ENCODE peak calls at places on chromosomes 16 and 17, in seven cellular contexts. M is K562, U is GM12878, N is SK-N-SH, X is HepG2, J is H1, L is Panc1. V is an unnamed sample.

GRCh38 chr16:85276258-85276657 is 164.0 kb upstream of the CIBAR2 start:
- DNase-seq in J (no peak), M (no peak), N (no peak), X (no peak), U (no peak), L (no peak), V (no peak)

GRCh38 chr16:53809088-53809951 is 105.4 kb downstream of the FTO start:
- DNase-seq in J (no peak), U (no peak), L (no peak), N (no peak), M (no peak), X (no peak), V (no peak)

GRCh38 chr16:65740716-65741115 is 618.9 kb upstream of the CDH11 start:
- DNase-seq in L (no peak), J (no peak), U (no peak), N (no peak), X (no peak), M (no peak), V (no peak)

GRCh38 chr17:29764217-29764616 is 141.5 kb upstream of the CORO6 start:
- DNase-seq in M (no peak), N (no peak), L (no peak), J (no peak), U (no peak), X (no peak), V (no peak)

GRCh38 chr17:50621562-50621961 is 13.1 kb upstream of the ABCC3 start:
- DNase-seq in U (no peak), L (no peak), N (peak; percentile 73), M (peak; percentile 37), J (no peak), X (no peak), V (no peak)

GRCh38 chr16:69799601-69800000 is 37.5 kb downstream of the WWP2 start:
- DNase-seq in M (no peak), J (no peak), N (no peak), L (no peak), X (no peak), U (no peak), V (no peak)

GRCh38 chr17:39617446-39618251 is 9.1 kb upstream of the PPP1R1B start:
- DNase-seq in L (no peak), X (no peak), U (no peak), N (peak; percentile 95), J (peak; percentile 74), M (peak; percentile 77), V (no peak)

GRCh38 chr17:81277421-81277820 is 17.7 kb downstream of the SLC38A10 start:
- DNase-seq in L (no peak), N (peak; percentile 99), M (no peak), J (no peak), X (no peak), U (no peak), V (no peak)

GRCh38 chr17:38879878-38880727 is 10.2 kb downstream of the LASP1 start:
- DNase-seq in J (peak; percentile 79), U (no peak), L (no peak), X (no peak), M (peak; percentile 14), N (no peak), V (no peak)

GRCh38 chr17:75778861-75779249 is 5.8 kb upstream of the UNK start:
- DNase-seq in M (no peak), J (no peak), L (no peak), X (peak; percentile 49), N (no peak), U (no peak), V (no peak)

GRCh38 chr17:80919331-80920284 is 72.0 kb upstream of the CHMP6 start:
- DNase-seq in N (no peak), U (no peak), M (no peak), J (no peak), L (no peak), X (no peak), V (no peak)

DNA sequence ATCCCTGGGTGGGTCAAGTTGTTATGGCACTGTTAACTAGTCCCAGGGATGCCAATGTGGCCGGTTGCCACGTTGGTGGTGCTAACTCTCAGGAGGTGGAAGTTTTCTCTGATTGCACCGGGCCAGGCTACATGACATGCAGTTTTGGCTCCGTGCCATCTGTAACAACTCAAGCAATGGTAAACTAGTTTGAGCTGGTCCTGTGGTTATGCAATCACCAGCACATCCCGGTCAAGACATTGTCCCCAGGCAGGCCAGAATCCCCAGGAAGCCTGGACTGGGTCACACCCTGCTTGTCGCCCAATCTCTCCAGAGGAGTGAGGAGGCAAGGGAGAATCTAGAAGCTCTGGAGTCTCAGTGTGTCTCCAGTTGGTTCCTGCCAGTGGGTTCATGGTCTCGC is 10.1 kb upstream of the CCL17 start:
- DNase-seq in U (no peak), M (no peak), X (no peak), N (no peak), L (no peak), J (no peak), V (no peak)
- TF ChIP-seq SIN3A in U (no peak), M (no peak), X (no peak), N (no peak), L (no peak), J (no peak), V (no peak)

DNA sequence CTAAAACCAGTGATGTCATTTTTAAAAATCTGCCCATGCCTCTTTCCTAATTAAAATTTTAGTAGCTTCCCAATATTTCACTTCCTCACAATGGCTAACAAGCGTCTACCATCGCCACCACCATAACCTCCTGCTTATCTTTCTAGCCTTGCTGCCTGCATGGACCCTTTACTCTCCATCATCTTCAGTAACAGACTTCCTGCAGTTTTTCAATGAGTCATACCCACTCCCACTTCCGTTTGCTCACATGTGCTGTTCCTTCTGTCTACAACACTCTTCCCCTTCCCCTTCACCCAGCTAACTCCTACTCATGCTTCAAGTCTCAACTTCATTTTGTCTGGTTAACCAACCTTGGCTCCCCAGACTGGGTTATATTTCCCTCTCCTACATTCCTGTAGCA is 12.8 kb upstream of the SKAP1 start:
- DNase-seq in X (no peak), J (no peak), U (no peak), L (no peak), N (no peak), M (peak; percentile 60), V (no peak)
- TF ChIP-seq SIN3A in X (no peak), J (no peak), U (no peak), L (no peak), N (no peak), M (no peak), V (no peak)

GRCh38 chr16:27795992-27796614 is 246.2 kb downstream of the KATNIP start:
- DNase-seq in U (no peak), L (no peak), J (peak; percentile 91), M (peak; percentile 69), N (no peak), X (peak; percentile 51), V (peak; percentile 4)

GRCh38 chr16:27791404-27791719 is 241.4 kb downstream of the KATNIP start:
- DNase-seq in J (no peak), X (no peak), M (no peak), L (no peak), U (no peak), N (no peak), V (no peak)

GRCh38 chr16:27789595-27790241 is 239.8 kb downstream of the KATNIP start:
- DNase-seq in X (no peak), M (no peak), U (no peak), N (no peak), J (no peak), L (no peak), V (no peak)

GRCh38 chr16:27790546-27791403 is 240.8 kb downstream of the KATNIP start:
- DNase-seq in J (no peak), N (no peak), M (no peak), X (no peak), L (no peak), U (no peak), V (no peak)

GRCh38 chr16:27792486-27793275 is 242.7 kb downstream of the KATNIP start:
- DNase-seq in X (no peak), J (no peak), M (no peak), U (no peak), N (no peak), L (no peak), V (no peak)
- TF ChIP-seq SIN3A in X (no peak), J (no peak), M (no peak), U (no peak), N (no peak), L (no peak), V (no peak)

DNA sequence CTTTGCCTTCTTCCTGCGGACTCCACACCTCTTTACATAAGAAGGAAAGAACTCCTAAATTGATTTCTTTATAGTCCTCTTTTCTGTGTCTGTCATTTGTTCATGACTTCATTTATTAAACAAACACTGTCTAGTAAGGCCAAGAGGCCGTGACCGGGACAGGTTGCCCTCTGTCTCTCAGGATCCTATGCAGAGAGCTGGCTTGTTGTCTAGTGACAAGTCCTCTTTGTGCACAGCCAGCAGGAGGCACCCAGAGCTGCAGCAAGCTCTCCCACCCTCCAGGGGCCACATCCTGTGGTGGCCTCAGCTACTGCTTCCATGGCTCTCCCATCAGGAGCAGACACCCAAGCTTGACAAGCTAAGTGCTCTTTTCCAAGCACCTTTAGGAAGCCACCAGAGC is 50.6 kb downstream of the PLD6 start:
- DNase-seq in J (no peak), N (no peak), X (peak; percentile 9), M (no peak), L (no peak), U (no peak), V (no peak)
- TF ChIP-seq SIN3A in J (no peak), N (no peak), X (no peak), M (no peak), L (no peak), U (no peak), V (no peak)

DNA sequence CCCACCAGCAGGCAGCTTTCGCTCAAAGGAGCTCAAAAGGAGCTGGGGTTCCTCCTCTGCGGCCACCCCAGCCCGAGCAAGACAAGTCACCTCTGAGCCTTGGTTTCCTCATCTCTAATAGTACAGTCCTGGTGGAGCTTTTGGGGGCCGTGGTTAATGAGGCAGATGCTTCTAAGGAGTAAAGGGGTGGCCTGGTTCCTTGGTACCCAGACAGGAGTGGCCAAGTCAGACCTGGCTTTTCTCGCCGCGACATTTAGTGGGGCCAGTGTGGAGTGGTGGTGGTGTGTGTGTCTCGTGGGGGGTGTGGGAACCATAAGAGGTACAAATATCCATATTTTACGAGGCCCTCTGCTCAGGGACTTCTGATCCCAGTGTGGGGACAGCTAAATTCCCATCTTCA is 6.7 kb downstream of the FOXF1 start:
- DNase-seq in N (no peak), J (no peak), X (no peak), U (no peak), M (no peak), L (no peak), V (no peak)
- TF ChIP-seq SIN3A in N (no peak), J (no peak), X (no peak), U (no peak), M (no peak), L (no peak), V (no peak)

V was measured in HCT116.